ENCODE peak calls at places on chromosome 12, in five cellular contexts. R is aorta, B is NCI-H2081, L is HuH-7, T is D341Med. A is an unnamed sample.

GRCh38 chr12:92505373-92506340 is 197.1 kb upstream of the PLEKHG7 start:
- DNase-seq in R (peak), B (no peak), L (no peak), T (peak), A (peak)

GRCh38 chr12:103771466-103771865 is 69.6 kb downstream of the NT5DC3 start:
- DNase-seq in R (no peak), B (peak), L (peak), T (peak), A (no peak)

GRCh38 chr12:42612258-42612608 is 22.7 kb upstream of the PRICKLE1 start:
- DNase-seq in R (no peak), B (no peak), L (no peak), T (no peak), A (no peak)

GRCh38 chr12:19575307-19576243 is 136.3 kb downstream of the AEBP2 start:
- DNase-seq in R (no peak), B (peak), L (no peak), T (peak), A (no peak)

GRCh38 chr12:132600048-132601032 is 10.0 kb downstream of the LRCOL1 start:
- DNase-seq in R (peak), B (peak), L (peak), T (peak), A (peak)

GRCh38 chr12:91662021-91662420 is 479.4 kb upstream of the DCN start:
- DNase-seq in R (no peak), B (no peak), L (no peak), T (no peak), A (no peak)

GRCh38 chr12:127779301-127780045 is 487.5 kb upstream of the TMEM132C start:
- DNase-seq in R (no peak), B (no peak), L (no peak), T (no peak), A (no peak)

GRCh38 chr12:25819713-25820112 is 138.8 kb upstream of the RASSF8 start:
- DNase-seq in R (no peak), B (no peak), L (no peak), T (no peak), A (no peak)

GRCh38 chr12:4044736-4045432 is 171.7 kb upstream of the PARP11 start:
- DNase-seq in R (no peak), B (no peak), L (no peak), T (no peak), A (no peak)

GRCh38 chr12:64392221-64392620 is 1.7 kb upstream of the C12orf56 start:
- DNase-seq in R (no peak), B (no peak), L (peak), T (peak), A (no peak)

GRCh38 chr12:28079539-28079938 is 107.0 kb upstream of the PTHLH start:
- DNase-seq in R (no peak), B (no peak), L (no peak), T (no peak), A (no peak)